ENCODE peak calls at places on chromosomes 3 and 15, in five cellular contexts. R, G, E, Q and W are unnamed samples.

GRCh38 chr3:55669133-55669532 is 182.0 kb upstream of the WNT5A start:
- DNase-seq in Q (no peak), G (no peak), E (no peak), R (no peak), W (no peak)

GRCh38 chr3:15654891-15655290 is 53.3 kb downstream of the BTD start:
- DNase-seq in R (no peak), Q (no peak), E (no peak), G (no peak), W (no peak)

GRCh38 chr3:79056498-79056897 is 711.3 kb downstream of the ROBO1 start:
- DNase-seq in E (no peak), R (no peak), G (no peak), Q (no peak), W (no peak)

GRCh38 chr3:64031540-64032533 is 8.5 kb upstream of the PSMD6 start:
- DNase-seq in G (no peak), R (no peak), E (no peak), Q (no peak), W (no peak)

GRCh38 chr15:63352808-63353207 is 28.8 kb downstream of the CA12 start:
- DNase-seq in R (no peak), Q (no peak), E (no peak), G (no peak), W (no peak)

GRCh38 chr3:195555110-195555509 is 12.0 kb upstream of the PPP1R2 start:
- DNase-seq in G (no peak), E (no peak), R (no peak), Q (no peak), W (no peak)

GRCh38 chr15:45185903-45186770 is 1.6 kb downstream of the SHF start:
- DNase-seq in G (no peak), Q (no peak), E (no peak), R (no peak), W (no peak)

GRCh38 chr3:87503901-87504498 is 227.6 kb upstream of the POU1F1 start:
- DNase-seq in G (no peak), E (peak), Q (peak), R (no peak), W (peak)

GRCh38 chr3:14773691-14774128 is 45.1 kb upstream of the FGD5 start:
- DNase-seq in G (no peak), R (no peak), E (no peak), Q (no peak), W (no peak)

GRCh38 chr3:118466795-118467330 is 567.8 kb downstream of the IGSF11 start:
- DNase-seq in E (no peak), G (no peak), R (no peak), Q (no peak), W (no peak)

GRCh38 chr3:64575211-64575844 is 112.5 kb downstream of the ADAMTS9 start:
- DNase-seq in Q (peak), R (no peak), G (no peak), E (no peak), W (no peak)

GRCh38 chr3:72174890-72175289 is 389.9 kb upstream of the PROK2 start:
- DNase-seq in G (no peak), R (no peak), Q (no peak), E (no peak), W (no peak)

GRCh38 chr15:41832875-41833274 is 5.0 kb downstream of the JMJD7 start:
- DNase-seq in E (no peak), Q (no peak), G (no peak), R (no peak), W (no peak)

GRCh38 chr15:100918034-100918689 is 995 bp upstream of the LRRK1 start:
- DNase-seq in G (peak), Q (peak), R (peak), E (peak), W (peak)

GRCh38 chr3:31377045-31377642 is 155.6 kb upstream of the STT3B start:
- DNase-seq in G (no peak), Q (peak), R (no peak), E (no peak), W (no peak)

GRCh38 chr3:161851941-161852566 is 355.4 kb downstream of the OTOL1 start:
- DNase-seq in G (no peak), R (no peak), E (peak), Q (peak), W (peak)

GRCh38 chr3:187765342-187765741 is 20.1 kb upstream of the BCL6 start:
- DNase-seq in Q (no peak), G (no peak), E (no peak), R (no peak), W (no peak)

GRCh38 chr3:99966657-99967420 is 147.5 kb downstream of the FILIP1L start:
- DNase-seq in E (no peak), R (no peak), Q (peak), G (no peak), W (no peak)

GRCh38 chr3:59733041-59733809 is 683.4 kb upstream of the CFAP20DC start:
- DNase-seq in E (no peak), Q (no peak), R (no peak), G (no peak), W (no peak)

GRCh38 chr3:111615880-111616279 is 20.7 kb upstream of the ZBED2 start:
- DNase-seq in Q (no peak), R (no peak), E (no peak), G (no peak), W (no peak)